ENCODE peak calls at places on chromosomes 5 and 9, in four cellular contexts. One of them, this sample, is unnamed.

GRCh38 chr9:114503009-114503408 is 2.3 kb downstream of the WHRN start:
- DNase-seq in GM12865: no peak
- DNase-seq in right atrium auricular region: no peak
- DNase-seq in OCI-LY7: peak; percentile 61
- DNase-seq in this sample: no peak

GRCh38 chr5:129133553-129133952 is 39.0 kb downstream of the ISOC1 start:
- DNase-seq in OCI-LY7: no peak
- DNase-seq in right atrium auricular region: no peak
- DNase-seq in GM12865: no peak
- DNase-seq in this sample: no peak

GRCh38 chr9:11356101-11356500 is 743.3 kb upstream of the PTPRD start:
- DNase-seq in GM12865: no peak
- DNase-seq in right atrium auricular region: no peak
- DNase-seq in OCI-LY7: no peak
- DNase-seq in this sample: no peak

GRCh38 chr5:155455791-155456514 is 442.4 kb downstream of the KIF4B start:
- DNase-seq in GM12865: no peak
- DNase-seq in right atrium auricular region: no peak
- DNase-seq in OCI-LY7: no peak
- DNase-seq in this sample: no peak

GRCh38 chr5:176823869-176824412 is 13.6 kb downstream of the UNC5A start:
- DNase-seq in right atrium auricular region: no peak
- DNase-seq in GM12865: no peak
- DNase-seq in OCI-LY7: no peak
- DNase-seq in this sample: no peak

GRCh38 chr5:151191661-151192060 is 32.2 kb downstream of the CCDC69 start:
- DNase-seq in right atrium auricular region: peak; percentile 9
- DNase-seq in OCI-LY7: no peak
- DNase-seq in GM12865: no peak
- DNase-seq in this sample: no peak

GRCh38 chr5:43309657-43310056 is 3.6 kb downstream of the HMGCS1 start:
- DNase-seq in right atrium auricular region: no peak
- DNase-seq in OCI-LY7: no peak
- DNase-seq in GM12865: no peak
- DNase-seq in this sample: no peak

GRCh38 chr5:108735790-108736189 is 11.9 kb upstream of the FER start:
- DNase-seq in OCI-LY7: no peak
- DNase-seq in right atrium auricular region: no peak
- DNase-seq in GM12865: no peak
- DNase-seq in this sample: no peak

GRCh38 chr9:81861644-81862043 is 66.6 kb upstream of the SPATA31D4 start:
- DNase-seq in right atrium auricular region: no peak
- DNase-seq in OCI-LY7: no peak
- DNase-seq in GM12865: no peak
- DNase-seq in this sample: no peak

GRCh38 chr5:1883925-1884637 is 1.4 kb upstream of the IRX4 start:
- DNase-seq in GM12865: no peak
- DNase-seq in OCI-LY7: no peak
- DNase-seq in right atrium auricular region: no peak
- DNase-seq in this sample: no peak

GRCh38 chr5:35089688-35090314 is 42.1 kb upstream of the AGXT2 start:
- DNase-seq in GM12865: peak; percentile 61
- DNase-seq in right atrium auricular region: no peak
- DNase-seq in OCI-LY7: peak; percentile 56
- DNase-seq in this sample: no peak

GRCh38 chr5:180682560-180682959 is 33.2 kb upstream of the FLT4 start:
- DNase-seq in right atrium auricular region: no peak
- DNase-seq in GM12865: no peak
- DNase-seq in OCI-LY7: no peak
- DNase-seq in this sample: no peak

GRCh38 chr5:145345883-145346282 is 489.3 kb downstream of the PRELID2 start:
- DNase-seq in right atrium auricular region: no peak
- DNase-seq in GM12865: no peak
- DNase-seq in OCI-LY7: no peak
- DNase-seq in this sample: no peak

GRCh38 chr9:8599937-8600336 is 800.4 kb upstream of the DMAC1 start:
- DNase-seq in right atrium auricular region: no peak
- DNase-seq in GM12865: no peak
- DNase-seq in OCI-LY7: no peak
- DNase-seq in this sample: no peak

GRCh38 chr9:21709464-21710058 is 92.9 kb upstream of the MTAP start:
- DNase-seq in right atrium auricular region: peak; percentile 82
- DNase-seq in OCI-LY7: peak; percentile 69
- DNase-seq in GM12865: peak; percentile 74
- DNase-seq in this sample: no peak

GRCh38 chr5:150190503-150190973 is 676 bp downstream of the SLC6A7 start:
- DNase-seq in right atrium auricular region: no peak
- DNase-seq in GM12865: no peak
- DNase-seq in OCI-LY7: no peak
- DNase-seq in this sample: no peak

GRCh38 chr5:172509405-172509781 is 55.1 kb upstream of the SH3PXD2B start:
- DNase-seq in OCI-LY7: no peak
- DNase-seq in GM12865: no peak
- DNase-seq in right atrium auricular region: peak; percentile 57
- DNase-seq in this sample: peak; percentile 53

GRCh38 chr9:131809941-131810344 is 70.1 kb upstream of the RAPGEF1 start:
- DNase-seq in GM12865: no peak
- DNase-seq in OCI-LY7: no peak
- DNase-seq in right atrium auricular region: no peak
- DNase-seq in this sample: no peak

GRCh38 chr9:98287383-98287782 is 31.9 kb upstream of the TBC1D2 start:
- DNase-seq in OCI-LY7: peak; percentile 6
- DNase-seq in right atrium auricular region: no peak
- DNase-seq in GM12865: peak; percentile 10
- DNase-seq in this sample: no peak

GRCh38 chr9:125744616-125745387 is 2.4 kb upstream of the PBX3 start:
- DNase-seq in GM12865: no peak
- DNase-seq in OCI-LY7: no peak
- DNase-seq in right atrium auricular region: no peak
- DNase-seq in this sample: no peak

GRCh38 chr5:180235077-180235476 is 26.1 kb upstream of the RASGEF1C start:
- DNase-seq in GM12865: no peak
- DNase-seq in right atrium auricular region: no peak
- DNase-seq in OCI-LY7: no peak
- DNase-seq in this sample: no peak

GRCh38 chr5:58452566-58453258 is 7.2 kb downstream of the PLK2 start:
- DNase-seq in right atrium auricular region: no peak
- DNase-seq in OCI-LY7: no peak
- DNase-seq in GM12865: no peak
- DNase-seq in this sample: no peak

GRCh38 chr5:165620394-165620793 is 2115.0 kb downstream of the MAT2B start:
- DNase-seq in GM12865: no peak
- DNase-seq in OCI-LY7: no peak
- DNase-seq in right atrium auricular region: no peak
- DNase-seq in this sample: no peak

GRCh38 chr9:122122903-122123632 is 30.0 kb upstream of the TTLL11 start:
- DNase-seq in GM12865: peak; percentile 72
- DNase-seq in OCI-LY7: peak; percentile 73
- DNase-seq in right atrium auricular region: peak; percentile 82
- DNase-seq in this sample: no peak

DNA sequence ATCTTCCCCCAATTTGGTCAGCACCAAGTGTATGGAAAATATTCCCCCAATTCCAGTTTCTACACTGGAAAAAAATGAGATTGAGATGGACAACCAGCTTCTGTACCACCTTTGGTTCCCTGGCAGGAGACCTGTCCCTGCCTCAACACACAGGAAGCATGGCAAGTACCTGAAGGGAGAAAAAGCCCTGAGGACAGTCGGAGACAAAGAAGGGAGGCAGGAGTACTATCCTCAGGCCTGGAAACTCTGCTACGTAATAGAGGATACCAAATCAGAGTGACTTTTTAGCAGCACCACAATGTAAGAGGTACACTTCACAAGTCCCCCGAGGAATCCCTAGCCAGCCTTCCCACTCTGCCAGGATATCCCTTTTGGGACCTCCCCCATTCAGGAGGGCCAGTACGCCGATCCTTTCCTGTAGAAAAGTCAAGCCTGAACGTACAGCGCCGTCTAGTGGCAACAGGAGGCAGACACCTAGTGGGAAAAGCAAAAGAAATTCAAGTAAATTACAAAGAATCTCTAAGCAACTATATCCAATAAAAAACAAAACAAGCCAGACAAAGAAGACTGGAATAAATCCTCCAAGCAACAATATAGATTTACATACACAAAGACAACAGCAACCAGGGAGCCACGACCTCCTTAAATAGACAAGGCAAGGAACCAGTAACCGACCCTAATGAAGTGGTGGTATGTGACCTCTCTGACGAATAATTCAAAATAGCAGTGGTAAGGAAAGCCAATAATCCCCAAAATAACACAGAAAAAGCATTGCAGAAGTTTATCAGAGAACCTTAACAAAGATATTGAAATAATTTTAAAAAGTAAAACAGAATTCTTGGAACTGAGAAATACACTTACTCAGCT is 63.3 kb upstream of the SLCO6A1 start:
- DNase-seq in OCI-LY7: peak; percentile 16
- DNase-seq in right atrium auricular region: no peak
- DNase-seq in GM12865: peak; percentile 57
- DNase-seq in this sample: no peak
- TF ChIP-seq CTCF in OCI-LY7: peak; percentile 83
- TF ChIP-seq CTCF in right atrium auricular region: peak; percentile 66
- TF ChIP-seq CTCF in GM12865: peak; percentile 93
- TF ChIP-seq CTCF in this sample: peak; percentile 69

GRCh38 chr5:136891601-136892000 is 526.3 kb upstream of the TRPC7 start:
- DNase-seq in GM12865: no peak
- DNase-seq in right atrium auricular region: no peak
- DNase-seq in OCI-LY7: no peak
- DNase-seq in this sample: no peak

GRCh38 chr5:136886623-136887022 is 521.3 kb upstream of the TRPC7 start:
- DNase-seq in right atrium auricular region: no peak
- DNase-seq in GM12865: no peak
- DNase-seq in OCI-LY7: no peak
- DNase-seq in this sample: no peak

GRCh38 chr5:136892026-136892425 is 526.7 kb upstream of the TRPC7 start:
- DNase-seq in right atrium auricular region: no peak
- DNase-seq in OCI-LY7: no peak
- DNase-seq in GM12865: no peak
- DNase-seq in this sample: no peak

GRCh38 chr5:136890431-136891148 is 525.2 kb upstream of the TRPC7 start:
- DNase-seq in OCI-LY7: no peak
- DNase-seq in GM12865: no peak
- DNase-seq in right atrium auricular region: no peak
- DNase-seq in this sample: no peak

GRCh38 chr5:136891175-136891574 is 525.8 kb upstream of the TRPC7 start:
- DNase-seq in OCI-LY7: no peak
- DNase-seq in GM12865: no peak
- DNase-seq in right atrium auricular region: no peak
- DNase-seq in this sample: no peak
- TF ChIP-seq CTCF in OCI-LY7: no peak
- TF ChIP-seq CTCF in GM12865: no peak
- TF ChIP-seq CTCF in right atrium auricular region: no peak
- TF ChIP-seq CTCF in this sample: no peak

DNA sequence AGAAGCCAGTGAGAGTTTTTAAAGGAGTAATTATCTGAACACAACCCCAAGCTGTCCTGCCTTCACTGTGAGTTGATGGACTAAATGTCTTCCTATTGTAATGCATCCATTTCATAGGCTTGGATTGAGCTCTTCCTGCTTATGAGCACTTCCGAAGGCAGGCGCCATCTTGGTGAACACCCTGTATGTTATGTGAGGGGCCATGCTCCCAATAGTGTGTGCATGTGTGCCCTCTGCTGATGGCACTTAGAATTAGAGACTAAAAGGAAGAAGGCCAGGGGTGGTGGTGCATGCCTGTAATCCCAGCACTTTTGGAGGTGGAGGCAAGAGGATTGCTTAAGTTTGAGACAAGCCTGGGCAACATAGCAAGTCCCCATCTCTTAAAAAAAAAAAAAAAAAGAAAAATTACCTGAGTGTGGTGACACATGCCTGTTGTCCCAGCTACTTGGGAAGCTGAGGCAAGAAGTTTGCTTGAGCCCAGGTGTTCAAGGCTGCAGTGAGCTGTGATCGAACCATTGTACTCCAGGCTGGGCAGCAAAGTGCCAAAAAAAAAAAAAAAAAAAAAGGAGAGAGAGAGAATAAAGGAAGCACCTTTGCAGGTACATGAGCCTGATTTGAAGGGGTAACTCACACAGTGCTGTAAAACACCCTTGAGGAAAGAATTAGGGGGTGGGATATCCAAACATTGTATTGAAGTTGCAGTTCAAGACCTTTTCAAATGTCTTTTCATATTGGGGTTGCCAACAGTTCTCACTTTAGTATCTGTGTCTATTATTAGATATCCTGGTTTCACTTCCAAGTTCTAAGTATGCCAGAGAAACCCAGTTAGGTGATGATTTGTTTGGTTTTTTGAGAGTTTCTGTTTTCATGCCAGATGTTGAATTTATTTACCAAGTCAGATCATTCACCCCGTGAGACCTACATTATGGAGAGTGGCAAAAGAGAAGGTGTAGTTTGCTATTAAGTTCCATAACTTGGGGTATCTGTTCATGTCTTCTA is 64.8 kb downstream of the C9orf152 start:
- DNase-seq in GM12865: peak; percentile 82
- DNase-seq in OCI-LY7: peak; percentile 91
- DNase-seq in right atrium auricular region: no peak
- DNase-seq in this sample: no peak
- TF ChIP-seq CTCF in GM12865: peak; percentile 26
- TF ChIP-seq CTCF in OCI-LY7: peak; percentile 81
- TF ChIP-seq CTCF in right atrium auricular region: no peak
- TF ChIP-seq CTCF in this sample: peak; percentile 30

DNA sequence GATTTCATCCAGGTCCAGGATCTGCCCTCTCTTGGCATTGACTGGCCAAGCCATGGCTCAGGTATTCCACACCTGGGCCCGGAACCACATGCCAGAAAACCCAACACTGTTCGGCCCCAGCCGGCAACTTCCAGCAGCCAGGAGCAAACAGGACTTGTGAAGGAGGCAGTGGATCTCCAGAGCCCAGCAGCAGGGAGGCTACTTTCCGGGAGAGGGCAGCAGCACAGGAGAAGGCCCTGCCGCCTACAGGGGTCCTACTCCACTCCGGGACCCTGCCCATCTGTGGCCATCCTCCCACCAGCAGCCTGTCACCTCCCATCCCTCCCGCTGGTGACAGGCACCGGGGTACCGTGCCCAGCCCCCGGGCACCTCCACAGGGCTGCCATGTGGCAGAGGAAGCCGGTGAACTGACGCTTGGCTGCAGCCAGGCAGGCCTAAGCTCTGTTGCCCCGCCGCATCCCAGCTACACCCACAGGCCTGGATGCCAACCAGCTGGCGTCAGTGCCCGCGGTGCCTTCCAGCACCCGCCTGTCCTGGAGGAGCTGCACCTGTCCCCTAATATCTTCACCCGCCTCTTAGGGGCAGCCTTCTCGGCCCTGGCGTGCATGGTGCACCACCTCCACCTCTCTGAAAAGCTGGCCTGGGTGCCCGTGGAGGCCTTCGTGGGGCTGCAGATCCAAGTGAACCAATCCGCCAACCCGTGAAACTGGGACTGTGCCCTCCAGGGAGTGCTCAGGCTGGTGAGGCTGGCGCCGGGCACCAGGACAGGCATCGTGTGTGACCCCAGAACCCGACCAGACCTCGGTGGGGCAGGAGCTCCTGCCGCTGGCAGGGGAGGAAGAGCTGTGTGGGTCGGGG is 18.9 kb upstream of the SLC30A5 start:
- DNase-seq in OCI-LY7: no peak
- DNase-seq in right atrium auricular region: no peak
- DNase-seq in GM12865: no peak
- DNase-seq in this sample: no peak
- TF ChIP-seq CTCF in OCI-LY7: no peak
- TF ChIP-seq CTCF in right atrium auricular region: no peak
- TF ChIP-seq CTCF in GM12865: no peak
- TF ChIP-seq CTCF in this sample: no peak